ENCODE peak calls at places on chromosome 19, in six cellular contexts. K is WERI-Rb-1, D is ovary, N is GM23248, A is H7, T is suprapubic skin. E is an unnamed sample.

GRCh38 chr19:41882568-41883462 is at the start of gene ARHGEF1:
- DNase-seq in T (no peak), A (peak), D (peak), N (peak), K (no peak), E (peak)

GRCh38 chr19:39237200-39238184 is 7.3 kb downstream of the IFNL3 start:
- DNase-seq in D (no peak), T (no peak), A (peak), K (peak), N (no peak), E (no peak)

GRCh38 chr19:2164020-2164988 is 571 bp downstream of the DOT1L start:
- DNase-seq in N (peak), D (no peak), A (no peak), K (no peak), T (peak), E (no peak)

GRCh38 chr19:13024126-13024957 is 29.1 kb downstream of the NFIX start:
- DNase-seq in A (peak), N (peak), T (no peak), K (no peak), D (no peak), E (peak)

GRCh38 chr19:1618157-1619093 is 13.2 kb upstream of the UQCR11 start:
- DNase-seq in A (peak), D (no peak), N (peak), K (peak), T (no peak), E (no peak)

GRCh38 chr19:6091771-6092291 is 18.5 kb downstream of the RFX2 start:
- DNase-seq in D (no peak), T (no peak), K (no peak), A (no peak), N (peak), E (no peak)

GRCh38 chr19:5903054-5903501 is 512 bp downstream of the NDUFA11 start:
- DNase-seq in K (no peak), D (no peak), A (no peak), N (peak), T (no peak), E (no peak)

GRCh38 chr19:49812452-49812996 is 568 bp downstream of the FUZ start:
- DNase-seq in D (no peak), N (no peak), T (no peak), K (no peak), A (no peak), E (no peak)

GRCh38 chr19:40466219-40467006 is at the start of gene SPTBN4:
- DNase-seq in D (peak), K (no peak), N (peak), T (peak), A (peak), E (peak)

GRCh38 chr19:30123611-30124010 is 181.6 kb downstream of the URI1 start:
- DNase-seq in K (no peak), T (no peak), D (no peak), N (no peak), A (no peak), E (no peak)

GRCh38 chr19:3319643-3320353 is 46.6 kb upstream of the NFIC start:
- DNase-seq in D (no peak), N (peak), T (no peak), A (peak), K (no peak), E (no peak)

GRCh38 chr19:15675560-15675959 is 2.7 kb downstream of the CYP4F12 start:
- DNase-seq in N (no peak), T (no peak), A (no peak), K (no peak), D (no peak), E (no peak)

GRCh38 chr19:16463991-16464575 is 7.7 kb downstream of the EPS15L1 start:
- DNase-seq in N (no peak), D (no peak), A (peak), T (no peak), K (no peak), E (peak)

GRCh38 chr19:7748756-7749155 is 1.4 kb upstream of the CD209 start:
- DNase-seq in D (no peak), N (peak), A (peak), K (no peak), T (no peak), E (no peak)

GRCh38 chr19:16587031-16588023 is 15.1 kb upstream of the SLC35E1 start:
- DNase-seq in T (no peak), D (no peak), N (peak), A (no peak), K (peak), E (no peak)

DNA sequence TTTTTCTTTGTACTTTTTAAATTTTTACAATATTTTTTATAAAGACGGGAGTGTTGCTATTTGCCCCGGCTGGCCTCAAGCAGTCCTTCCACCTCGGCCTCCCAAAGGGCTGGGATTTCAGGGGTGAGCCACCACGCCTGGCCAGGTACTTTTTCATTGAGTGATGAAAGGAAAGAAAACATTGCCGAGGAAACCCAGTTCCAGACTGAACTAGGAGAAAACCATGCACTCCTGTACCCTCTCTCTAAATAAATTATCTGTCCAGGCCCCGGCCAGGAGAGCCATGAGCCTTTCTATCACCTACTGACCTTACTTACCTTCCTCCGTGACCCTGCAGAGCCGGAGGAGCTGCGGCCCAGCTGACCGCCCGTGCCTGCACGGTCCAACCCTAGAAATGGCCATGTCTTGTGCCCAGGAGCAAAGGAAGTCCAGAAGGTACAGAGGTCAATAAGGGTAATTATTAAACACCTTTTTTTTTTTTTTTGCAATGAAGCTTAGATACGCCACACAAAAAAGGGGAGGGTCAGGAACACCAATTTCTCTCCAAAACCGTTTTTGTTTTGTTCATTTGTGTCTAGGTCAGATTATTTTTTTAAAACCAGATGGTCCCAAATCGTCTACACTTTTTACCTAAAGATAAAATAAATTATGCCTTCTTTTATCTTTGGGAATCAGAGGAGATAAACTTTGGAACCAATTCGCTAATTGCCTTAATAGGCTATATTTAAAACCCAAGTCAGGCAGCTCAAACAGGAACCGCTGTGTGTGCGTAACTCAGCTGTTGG is at the start of gene SLC7A9:
- DNase-seq in D (no peak), T (peak), A (peak), K (no peak), N (no peak), E (peak)
- H3K4me3 ChIP-seq in D (no peak), T (no peak), A (no peak), K (no peak), N (no peak), E (no peak)

GRCh38 chr19:56670401-56670960 is 1.1 kb downstream of the ZNF835 start:
- DNase-seq in A (no peak), K (no peak), N (no peak), D (no peak), T (peak), E (no peak)
- H3K4me3 ChIP-seq in A (no peak), K (peak), N (no peak), D (peak), T (peak), E (peak)

GRCh38 chr19:18044825-18045304 is 36.9 kb downstream of the ARRDC2 start:
- DNase-seq in D (no peak), T (peak), A (peak), K (peak), N (peak), E (peak)
- H3K4me3 ChIP-seq in D (peak), T (peak), A (no peak), K (peak), N (peak), E (peak)

GRCh38 chr19:35114656-35115537 is 726 bp upstream of the FXYD3 start:
- DNase-seq in T (no peak), A (peak), K (peak), N (peak), D (peak), E (peak)
- H3K4me3 ChIP-seq in T (peak), A (peak), K (peak), N (no peak), D (peak), E (peak)

DNA sequence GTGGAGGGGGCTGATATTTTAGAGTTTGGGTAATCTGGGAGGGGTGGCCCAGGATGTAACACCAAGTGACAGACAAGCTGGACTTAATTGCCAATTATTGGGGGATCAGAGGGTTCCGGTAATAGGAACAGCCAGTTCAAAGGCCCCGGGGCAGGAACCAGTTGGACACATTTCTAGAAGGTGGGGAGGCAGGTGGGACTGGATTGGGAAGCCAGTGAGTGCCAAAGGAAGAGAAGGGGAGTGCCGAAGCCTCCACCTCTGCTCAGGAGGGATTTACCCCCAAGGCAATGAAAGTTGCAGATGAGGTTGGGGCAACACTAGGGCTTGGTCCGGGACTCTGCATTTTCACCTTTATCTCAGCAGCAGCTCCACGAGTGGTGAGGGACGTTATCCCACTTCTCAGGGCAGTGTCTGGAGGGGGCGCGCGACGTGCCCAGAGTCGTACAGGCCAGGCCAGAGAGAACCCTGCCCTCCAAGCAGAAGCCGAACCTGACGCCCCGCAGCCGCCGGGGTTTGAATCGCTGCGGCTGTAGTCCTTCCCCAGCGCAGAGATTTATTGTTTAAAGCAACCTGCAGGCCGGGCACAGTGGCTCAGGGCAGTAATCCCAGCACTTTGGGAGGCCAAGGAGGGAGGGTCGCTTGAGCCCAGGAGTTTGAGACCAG is 5.7 kb upstream of the JUND start:
- DNase-seq in A (no peak), T (no peak), D (no peak), N (no peak), K (no peak), E (no peak)
- H3K4me3 ChIP-seq in A (peak), T (no peak), D (no peak), N (no peak), K (no peak), E (no peak)

DNA sequence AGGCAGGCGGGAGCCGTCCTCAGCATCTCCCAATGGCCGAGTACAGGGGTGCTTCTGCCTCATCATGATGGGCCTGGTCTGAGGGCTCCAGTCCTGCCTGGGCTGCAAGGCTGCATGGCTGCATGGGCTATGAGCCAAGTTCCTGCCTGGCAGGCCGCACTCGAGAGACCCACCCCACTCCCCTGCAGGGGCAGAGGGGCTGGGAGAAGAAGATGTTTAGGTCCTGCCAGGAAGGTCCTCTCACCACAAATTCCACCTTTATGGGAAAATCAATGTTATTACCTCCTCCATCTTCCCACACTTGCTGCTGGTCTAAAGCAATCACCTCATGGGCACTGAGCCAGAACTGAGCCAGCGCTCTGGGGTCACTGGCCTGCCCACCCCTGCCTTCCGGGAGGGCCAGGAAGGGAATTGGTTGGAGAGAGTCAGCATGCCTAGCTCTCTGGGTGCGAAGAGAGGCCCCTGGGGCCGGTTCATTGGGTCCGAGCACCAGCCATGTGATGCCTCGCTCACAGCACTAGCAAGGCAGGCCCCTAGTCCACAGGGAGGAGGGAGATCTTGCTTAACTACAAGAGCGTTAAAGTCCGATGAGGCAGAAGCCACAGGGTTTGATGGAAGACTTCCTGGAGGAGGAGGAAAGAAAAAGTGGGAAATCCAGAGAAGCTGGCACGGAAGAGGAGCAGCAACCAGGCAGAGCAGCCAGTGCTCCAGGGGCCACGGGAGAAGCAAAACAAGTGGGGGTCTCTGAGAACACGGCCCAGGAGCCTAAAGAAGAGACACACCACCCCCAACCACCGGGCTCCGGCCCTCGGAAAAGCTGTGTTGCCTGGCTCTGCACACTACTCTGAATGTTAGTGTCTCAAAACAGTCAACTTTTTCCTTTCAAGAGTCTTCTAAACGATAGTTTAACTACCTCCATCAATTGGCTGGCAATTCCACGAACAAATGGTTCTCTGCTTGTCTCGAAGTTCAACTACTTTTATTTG is 63.1 kb downstream of the CEBPG start:
- DNase-seq in D (peak), A (peak), K (no peak), N (no peak), T (no peak), E (peak)
- H3K4me3 ChIP-seq in D (no peak), A (no peak), K (no peak), N (no peak), T (no peak), E (no peak)

DNA sequence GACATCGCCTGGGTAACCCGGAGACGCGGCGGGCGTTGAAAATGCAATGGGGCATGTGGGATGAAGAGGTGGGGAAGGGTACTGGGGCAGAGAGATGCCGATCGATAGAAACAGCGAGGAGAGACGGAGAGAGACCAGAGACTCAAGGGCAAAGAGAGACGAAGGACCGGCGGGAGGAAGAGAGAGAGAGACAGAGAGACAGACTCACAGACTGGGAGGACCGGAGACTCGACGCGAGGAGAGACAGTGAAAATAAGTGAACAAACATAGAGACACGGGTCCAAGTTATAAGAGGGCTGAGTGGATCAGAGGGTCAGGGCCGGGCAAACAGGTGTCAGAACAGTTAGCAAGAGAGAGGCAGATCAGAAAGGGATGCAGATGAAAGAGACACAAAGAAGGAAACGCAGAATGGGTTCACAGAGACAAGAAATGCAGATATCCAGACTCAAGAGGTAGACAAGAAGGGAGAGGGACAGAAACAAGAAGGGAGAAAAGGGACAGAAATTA is 576 bp upstream of the MZF1 start:
- DNase-seq in D (no peak), T (no peak), N (no peak), K (no peak), A (no peak), E (no peak)
- H3K4me3 ChIP-seq in D (peak), T (peak), N (peak), K (peak), A (peak), E (peak)

GRCh38 chr19:45782820-45783785 is 813 bp upstream of the DMPK start:
- DNase-seq in K (no peak), D (peak), A (peak), N (peak), T (no peak), E (peak)
- H3K4me3 ChIP-seq in K (no peak), D (peak), A (no peak), N (peak), T (peak), E (peak)

DNA sequence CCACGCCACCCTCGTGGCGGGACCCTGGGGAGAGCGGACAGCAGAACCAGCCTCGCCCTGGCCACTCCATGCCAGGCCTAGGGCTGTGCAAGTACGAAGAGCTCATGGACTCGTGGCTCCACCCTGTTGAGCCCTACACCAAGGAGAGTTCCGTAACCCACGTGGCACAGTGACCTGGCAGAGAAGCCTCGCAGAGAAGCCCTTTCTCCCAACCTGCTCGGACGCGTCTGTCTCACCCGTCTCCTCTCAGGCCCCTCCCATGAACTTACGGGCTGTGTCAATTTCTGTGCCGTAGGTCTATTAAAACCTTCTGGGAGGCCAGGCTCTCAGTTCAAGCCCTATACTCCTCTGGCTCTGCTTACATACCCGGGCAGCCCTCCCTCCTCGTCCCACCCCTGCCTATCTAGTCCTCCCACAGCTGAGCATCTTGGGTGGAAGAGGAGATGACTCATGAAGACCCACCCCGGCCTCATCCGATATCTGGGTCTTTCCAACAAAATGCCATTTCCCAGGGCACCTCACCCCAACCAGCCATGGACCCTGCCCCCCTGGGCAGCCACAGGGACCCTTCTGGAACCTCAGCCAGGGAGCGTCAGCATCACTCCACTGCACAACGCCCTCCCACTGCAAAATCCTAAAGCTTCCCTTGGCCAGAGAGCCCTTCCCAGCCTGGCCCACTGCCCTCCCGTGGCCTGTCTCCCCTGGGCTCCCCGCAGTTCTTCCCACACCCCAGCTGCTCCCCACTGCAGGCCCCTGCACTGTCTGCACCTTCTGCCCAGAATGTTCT is 2.4 kb downstream of the UBXN6 start:
- DNase-seq in A (peak), K (no peak), T (no peak), D (peak), N (peak), E (peak)
- H3K4me3 ChIP-seq in A (no peak), K (peak), T (peak), D (peak), N (peak), E (peak)

DNA sequence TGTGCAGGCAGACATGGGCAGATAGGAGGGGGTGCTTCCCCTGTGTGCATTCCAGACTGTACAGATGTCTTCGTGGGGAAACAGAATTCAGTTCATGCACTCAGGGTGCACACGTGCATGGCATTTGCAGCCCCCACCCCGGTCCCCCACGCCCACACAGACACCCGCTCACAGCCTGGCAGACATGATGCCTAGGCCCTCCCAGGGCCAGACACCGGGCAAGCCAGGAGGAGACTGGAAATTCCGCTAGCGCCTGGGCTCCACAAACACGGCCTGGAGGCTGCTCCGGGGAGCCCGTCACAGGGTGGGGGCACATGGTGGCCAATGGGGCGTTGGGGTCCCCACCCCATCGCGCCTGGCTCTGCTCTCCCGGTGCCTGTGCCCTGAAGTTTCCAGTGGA is 3.5 kb downstream of the CILP2 start:
- DNase-seq in T (no peak), A (no peak), D (no peak), K (no peak), N (no peak), E (no peak)
- H3K4me3 ChIP-seq in T (no peak), A (no peak), D (no peak), K (no peak), N (no peak), E (no peak)

E was measured in psoas muscle.